ENCODE peak calls at places on chromosomes 6 and 20, in eight cellular contexts. B, P, E, J, O, Y, D and H are unnamed samples.

GRCh38 chr6:137927777-137928218 is 60.7 kb downstream of the TNFAIP3 start:
- DNase-seq in E (no peak), D (no peak), J (no peak), P (no peak), Y (peak; percentile 99), B (no peak), O (peak; percentile 49), H (peak; percentile 52)

GRCh38 chr20:297925-298754 is 770 bp downstream of the ZCCHC3 start:
- DNase-seq in P (peak; percentile 51), E (no peak), J (peak; percentile 35), D (no peak), O (peak; percentile 70), B (no peak), Y (no peak), H (peak; percentile 70)

GRCh38 chr6:91704531-91704930 is 1117.7 kb upstream of the MAP3K7 start:
- DNase-seq in D (no peak), P (no peak), J (no peak), O (no peak), B (no peak), E (no peak), Y (no peak), H (no peak)

GRCh38 chr6:41920921-41921711 is at the start of the genes BYSL and MED20:
- DNase-seq in J (peak; percentile 92), P (peak; percentile 97), B (peak; percentile 95), O (peak; percentile 98), Y (peak; percentile 83), E (peak; percentile 80), D (peak; percentile 75), H (peak; percentile 93)

GRCh38 chr6:57173056-57173885 is 1.1 kb downstream of the BAG2 start:
- DNase-seq in D (no peak), Y (no peak), E (no peak), O (peak; percentile 59), J (peak; percentile 34), P (peak; percentile 51), B (no peak), H (no peak)

GRCh38 chr6:68186870-68187269 is 448.2 kb upstream of the ADGRB3 start:
- DNase-seq in B (no peak), E (no peak), P (peak; percentile 23), Y (no peak), O (no peak), J (no peak), D (no peak), H (no peak)

GRCh38 chr6:137579612-137580011 is 85.4 kb upstream of the OLIG3 start:
- DNase-seq in P (no peak), E (no peak), B (no peak), Y (no peak), D (no peak), O (no peak), J (no peak), H (no peak)

GRCh38 chr20:62702886-62703852 is 5.5 kb upstream of the NTSR1 start:
- DNase-seq in D (no peak), Y (no peak), J (peak; percentile 48), P (no peak), B (peak; percentile 76), O (peak; percentile 38), E (no peak), H (peak; percentile 92)

GRCh38 chr6:111689946-111690345 is 84.3 kb upstream of the TRAF3IP2 start:
- DNase-seq in B (no peak), P (no peak), E (no peak), Y (no peak), D (no peak), J (no peak), O (no peak), H (no peak)

GRCh38 chr20:36613974-36614373 is 8.4 kb downstream of the RAB5IF start:
- DNase-seq in J (no peak), Y (no peak), P (no peak), D (no peak), E (no peak), O (no peak), B (no peak), H (no peak)

GRCh38 chr6:53544050-53544499 is 826 bp downstream of the GCLC start:
- DNase-seq in P (peak; percentile 52), J (no peak), Y (no peak), B (no peak), O (peak; percentile 24), E (no peak), D (no peak), H (no peak)

GRCh38 chr20:36435799-36436541 is 105.3 kb upstream of the MYL9 start:
- DNase-seq in D (peak; percentile 87), O (peak; percentile 99), P (peak; percentile 98), B (peak; percentile 90), J (peak; percentile 50), Y (no peak), E (peak; percentile 71), H (peak; percentile 78)

GRCh38 chr6:103002282-103002681 is 1608.8 kb downstream of the GRIK2 start:
- DNase-seq in D (no peak), J (no peak), B (no peak), E (no peak), Y (no peak), P (no peak), O (peak; percentile 2), H (no peak)

GRCh38 chr6:159044899-159045727 is at the start of gene TAGAP:
- DNase-seq in Y (peak; percentile 63), P (no peak), O (no peak), B (no peak), D (no peak), J (no peak), E (no peak), H (no peak)

GRCh38 chr6:44061375-44062104 is 65.7 kb downstream of the MRPL14 start:
- DNase-seq in E (no peak), O (no peak), D (no peak), B (no peak), Y (no peak), J (no peak), P (no peak), H (no peak)

GRCh38 chr20:10990625-10991382 is 317.0 kb upstream of the JAG1 start:
- DNase-seq in J (no peak), Y (no peak), D (no peak), P (peak; percentile 15), O (no peak), E (no peak), B (no peak), H (no peak)

GRCh38 chr6:105642708-105643107 is 239.8 kb upstream of the PREP start:
- DNase-seq in D (no peak), O (no peak), E (no peak), P (no peak), B (no peak), J (no peak), Y (no peak), H (no peak)

GRCh38 chr20:703010-703409 is 27.4 kb upstream of the SCRT2 start:
- DNase-seq in P (no peak), B (no peak), J (no peak), Y (no peak), D (no peak), O (peak; percentile 21), E (no peak), H (no peak)

GRCh38 chr6:31727034-31727716 is 1.9 kb downstream of the DDAH2 start:
- DNase-seq in Y (no peak), B (no peak), P (no peak), O (peak; percentile 72), E (no peak), D (no peak), J (no peak), H (no peak)

GRCh38 chr6:90729057-90729456 is 142.2 kb upstream of the MAP3K7 start:
- DNase-seq in O (no peak), E (no peak), B (no peak), J (no peak), Y (no peak), D (no peak), P (no peak), H (no peak)

GRCh38 chr6:165308926-165309731 is at the start of gene C6orf118:
- DNase-seq in J (no peak), O (no peak), Y (no peak), E (peak; percentile 1), D (peak; percentile 73), B (no peak), P (peak; percentile 93), H (peak; percentile 58)

GRCh38 chr6:109718991-109719390 is 27.9 kb downstream of the FIG4 start:
- DNase-seq in B (no peak), Y (no peak), E (no peak), P (no peak), J (no peak), D (no peak), O (no peak), H (no peak)

GRCh38 chr6:143642403-143642802 is 35.4 kb upstream of the PHACTR2 start:
- DNase-seq in J (no peak), P (no peak), O (no peak), E (no peak), Y (no peak), B (no peak), D (no peak), H (no peak)

GRCh38 chr20:13128173-13128572 is 92.9 kb upstream of the ISM1 start:
- DNase-seq in P (no peak), Y (no peak), E (no peak), J (no peak), B (no peak), D (no peak), O (no peak), H (no peak)
- H3K4me3 ChIP-seq in P (no peak overlapping the region), Y (no peak overlapping the region), E (no peak overlapping the region), J (no peak overlapping the region), B (no peak overlapping the region), D (no peak overlapping the region), O (no peak overlapping the region), H (no peak overlapping the region)

GRCh38 chr6:49336514-49337131 is 126.4 kb downstream of the MMUT start:
- DNase-seq in B (no peak), O (peak; percentile 61), E (no peak), Y (no peak), D (no peak), P (peak; percentile 9), J (no peak), H (peak; percentile 92)
- TF ChIP-seq POLR2AphosphoS5 in B (no peak), O (no peak), E (no peak), Y (no peak), D (no peak), P (no peak), J (no peak), H (peak; percentile 76)

DNA sequence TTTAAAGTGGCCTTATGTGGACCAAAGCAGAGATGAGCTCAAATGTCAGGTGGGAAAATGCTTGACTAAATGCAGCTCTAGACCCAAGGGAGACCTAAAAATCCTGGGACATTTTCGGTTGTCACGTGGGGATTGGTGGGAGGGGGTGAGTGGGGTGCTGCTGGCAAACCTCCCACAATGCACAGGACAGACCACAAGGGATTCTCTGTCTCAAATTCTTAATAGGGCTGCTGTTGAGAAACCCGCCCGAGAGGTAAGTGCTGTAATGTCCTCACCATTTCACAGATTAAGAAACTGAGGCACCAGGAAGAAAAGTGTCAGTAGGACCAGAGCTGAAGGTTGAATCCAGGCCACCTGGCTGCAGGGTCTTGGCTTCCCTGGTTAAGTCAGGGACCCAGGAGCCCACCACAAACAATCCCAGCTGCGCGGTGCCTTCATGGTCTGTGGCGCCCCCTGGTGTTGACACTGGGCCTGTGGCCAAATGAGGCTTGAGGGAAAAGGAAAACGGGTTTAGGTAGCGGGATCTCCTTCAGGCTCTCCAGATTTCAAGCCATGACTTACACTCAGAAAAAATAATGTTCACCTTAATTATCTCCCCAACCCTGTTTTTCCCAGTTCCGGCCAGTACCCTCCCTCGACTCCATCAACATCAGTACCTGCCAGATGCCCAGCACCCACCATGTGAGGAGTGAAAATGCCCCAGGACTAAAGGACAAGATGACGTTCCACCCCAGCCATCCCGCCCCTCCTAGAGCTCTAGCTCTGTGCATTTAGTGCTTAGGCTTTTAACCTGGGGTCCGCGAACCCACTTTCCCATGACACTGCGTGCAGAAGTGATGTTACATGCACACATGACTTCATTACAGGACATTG is 7.2 kb downstream of the HLA-G start:
- DNase-seq in P (peak; percentile 83), Y (no peak), E (no peak), B (no peak), O (peak; percentile 42), D (no peak), J (no peak), H (peak; percentile 8)
- TF ChIP-seq EZH2 in P (no peak), Y (no peak), E (no peak), B (no peak), O (no peak), D (no peak), J (no peak), H (no peak)

GRCh38 chr6:169293196-169293595 is 39.5 kb upstream of the THBS2 start:
- DNase-seq in Y (no peak), B (no peak), O (no peak), P (no peak), E (no peak), J (no peak), D (no peak), H (no peak)
- H3K4me3 ChIP-seq in Y (no peak overlapping the region), B (peak overlapping the region; percentile 44), O (no peak overlapping the region), P (no peak overlapping the region), E (no peak overlapping the region), J (no peak overlapping the region), D (no peak overlapping the region), H (no peak overlapping the region)